ENCODE peak calls at places on chromosomes 16 and 17, in six cellular contexts. One of them, this sample, is unnamed. For H3K36me3, the result is how much of the 10 kb centered on the place peaks cover.

GRCh38 chr17:46911311-46911710 is 11.6 kb upstream of the GOSR2 start:
- DNase-seq in GM23248: no peak
- DNase-seq in CD8-positive, alpha-beta memory T cell: no peak
- DNase-seq in adrenal gland: no peak
- DNase-seq in CD4-positive, alpha-beta memory T cell: no peak
- DNase-seq in hepatocyte: no peak
- DNase-seq in this sample: no peak

GRCh38 chr16:47574091-47575054 is 113.2 kb downstream of the PHKB start:
- DNase-seq in GM23248: peak
- DNase-seq in CD8-positive, alpha-beta memory T cell: no peak
- DNase-seq in adrenal gland: no peak
- DNase-seq in CD4-positive, alpha-beta memory T cell: peak
- DNase-seq in hepatocyte: no peak
- DNase-seq in this sample: no peak

GRCh38 chr17:30821751-30822723 is 2.5 kb downstream of the CRLF3 start:
- DNase-seq in GM23248: no peak
- DNase-seq in CD8-positive, alpha-beta memory T cell: no peak
- DNase-seq in adrenal gland: no peak
- DNase-seq in CD4-positive, alpha-beta memory T cell: no peak
- DNase-seq in hepatocyte: no peak
- DNase-seq in this sample: no peak

GRCh38 chr17:45131616-45132301 is 556 bp downstream of the PLCD3 start:
- DNase-seq in GM23248: peak
- DNase-seq in CD8-positive, alpha-beta memory T cell: peak
- DNase-seq in adrenal gland: peak
- DNase-seq in CD4-positive, alpha-beta memory T cell: peak
- DNase-seq in hepatocyte: peak
- DNase-seq in this sample: no peak

GRCh38 chr17:77393274-77393600 is 252.5 kb downstream of the SEC14L1 start:
- DNase-seq in GM23248: peak
- DNase-seq in CD8-positive, alpha-beta memory T cell: no peak
- DNase-seq in adrenal gland: no peak
- DNase-seq in CD4-positive, alpha-beta memory T cell: no peak
- DNase-seq in hepatocyte: no peak
- DNase-seq in this sample: no peak

GRCh38 chr16:31356566-31357323 is 1.8 kb downstream of the ITGAX start:
- DNase-seq in GM23248: no peak
- DNase-seq in CD8-positive, alpha-beta memory T cell: no peak
- DNase-seq in adrenal gland: no peak
- DNase-seq in CD4-positive, alpha-beta memory T cell: no peak
- DNase-seq in hepatocyte: no peak
- DNase-seq in this sample: no peak

GRCh38 chr16:86199871-86200700 is 301.1 kb downstream of the IRF8 start:
- DNase-seq in GM23248: no peak
- DNase-seq in CD8-positive, alpha-beta memory T cell: no peak
- DNase-seq in adrenal gland: no peak
- DNase-seq in CD4-positive, alpha-beta memory T cell: no peak
- DNase-seq in hepatocyte: peak
- DNase-seq in this sample: no peak

GRCh38 chr16:84460406-84461028 is 43.9 kb downstream of the MEAK7 start:
- DNase-seq in GM23248: no peak
- DNase-seq in CD8-positive, alpha-beta memory T cell: no peak
- DNase-seq in adrenal gland: no peak
- DNase-seq in CD4-positive, alpha-beta memory T cell: no peak
- DNase-seq in hepatocyte: no peak
- DNase-seq in this sample: no peak

GRCh38 chr16:85717393-85718152 is 28.8 kb upstream of the GINS2 start:
- DNase-seq in GM23248: peak
- DNase-seq in CD8-positive, alpha-beta memory T cell: peak
- DNase-seq in adrenal gland: peak
- DNase-seq in CD4-positive, alpha-beta memory T cell: peak
- DNase-seq in hepatocyte: peak
- DNase-seq in this sample: no peak

GRCh38 chr16:3836641-3837040 is 43.9 kb downstream of the CREBBP start:
- DNase-seq in GM23248: no peak
- DNase-seq in CD8-positive, alpha-beta memory T cell: no peak
- DNase-seq in adrenal gland: no peak
- DNase-seq in CD4-positive, alpha-beta memory T cell: no peak
- DNase-seq in hepatocyte: no peak
- DNase-seq in this sample: no peak

GRCh38 chr17:33522623-33523022 is 229.5 kb upstream of the ASIC2 start:
- DNase-seq in GM23248: no peak
- DNase-seq in CD8-positive, alpha-beta memory T cell: no peak
- DNase-seq in adrenal gland: no peak
- DNase-seq in CD4-positive, alpha-beta memory T cell: no peak
- DNase-seq in hepatocyte: no peak
- DNase-seq in this sample: no peak

GRCh38 chr17:37392024-37392590 is 14.5 kb downstream of the ACACA start:
- DNase-seq in GM23248: peak
- DNase-seq in CD8-positive, alpha-beta memory T cell: no peak
- DNase-seq in adrenal gland: no peak
- DNase-seq in CD4-positive, alpha-beta memory T cell: no peak
- DNase-seq in hepatocyte: peak
- DNase-seq in this sample: no peak

GRCh38 chr16:57278494-57278893 is 6.0 kb downstream of the PLLP start:
- DNase-seq in GM23248: no peak
- DNase-seq in CD8-positive, alpha-beta memory T cell: no peak
- DNase-seq in adrenal gland: no peak
- DNase-seq in CD4-positive, alpha-beta memory T cell: no peak
- DNase-seq in hepatocyte: no peak
- DNase-seq in this sample: no peak

GRCh38 chr16:70159355-70160348 is 13.9 kb upstream of the CLEC18C start:
- DNase-seq in GM23248: peak
- DNase-seq in CD8-positive, alpha-beta memory T cell: no peak
- DNase-seq in adrenal gland: no peak
- DNase-seq in CD4-positive, alpha-beta memory T cell: no peak
- DNase-seq in hepatocyte: no peak
- DNase-seq in this sample: no peak

GRCh38 chr17:61128671-61129115 is 270.9 kb upstream of the TBX2 start:
- DNase-seq in GM23248: peak
- DNase-seq in CD8-positive, alpha-beta memory T cell: no peak
- DNase-seq in adrenal gland: no peak
- DNase-seq in CD4-positive, alpha-beta memory T cell: no peak
- DNase-seq in hepatocyte: no peak
- DNase-seq in this sample: no peak

GRCh38 chr17:44204453-44204882 is 4.8 kb upstream of the ATXN7L3 start:
- DNase-seq in GM23248: peak
- DNase-seq in CD8-positive, alpha-beta memory T cell: no peak
- DNase-seq in adrenal gland: peak
- DNase-seq in CD4-positive, alpha-beta memory T cell: no peak
- DNase-seq in hepatocyte: no peak
- DNase-seq in this sample: no peak

GRCh38 chr17:4743216-4743615 is 3.5 kb upstream of the CXCL16 start:
- DNase-seq in GM23248: no peak
- DNase-seq in CD8-positive, alpha-beta memory T cell: no peak
- DNase-seq in adrenal gland: no peak
- DNase-seq in CD4-positive, alpha-beta memory T cell: no peak
- DNase-seq in hepatocyte: no peak
- DNase-seq in this sample: no peak

GRCh38 chr16:84947996-84948854 is 63.1 kb downstream of the ZDHHC7 start:
- DNase-seq in GM23248: no peak
- DNase-seq in CD8-positive, alpha-beta memory T cell: no peak
- DNase-seq in adrenal gland: no peak
- DNase-seq in CD4-positive, alpha-beta memory T cell: no peak
- DNase-seq in hepatocyte: no peak
- DNase-seq in this sample: no peak

GRCh38 chr17:1649116-1649843 is 386 bp downstream of the RILP start:
- DNase-seq in GM23248: peak
- DNase-seq in CD8-positive, alpha-beta memory T cell: peak
- DNase-seq in adrenal gland: peak
- DNase-seq in CD4-positive, alpha-beta memory T cell: peak
- DNase-seq in hepatocyte: peak
- DNase-seq in this sample: no peak

GRCh38 chr17:1504866-1505265 is 11.5 kb downstream of the INPP5K start:
- DNase-seq in GM23248: no peak
- DNase-seq in CD8-positive, alpha-beta memory T cell: no peak
- DNase-seq in adrenal gland: no peak
- DNase-seq in CD4-positive, alpha-beta memory T cell: no peak
- DNase-seq in hepatocyte: no peak
- DNase-seq in this sample: no peak

DNA sequence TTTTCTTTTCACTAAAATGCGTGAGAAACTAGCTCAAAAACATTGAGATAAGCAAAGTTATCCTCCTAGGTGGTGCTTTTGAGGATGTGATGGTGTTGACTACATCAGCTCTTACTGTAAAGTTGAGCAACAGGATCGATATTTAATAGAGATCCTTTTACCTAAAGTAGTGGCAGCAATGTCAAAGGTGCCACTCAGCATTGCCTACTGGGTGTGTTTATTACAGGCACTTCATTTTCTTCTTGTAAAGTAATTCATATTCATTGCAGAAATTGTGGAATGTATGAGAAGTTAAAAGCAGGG is 1.4 kb downstream of the PSMD3 start:
- DNase-seq in GM23248: no peak
- DNase-seq in CD8-positive, alpha-beta memory T cell: no peak
- DNase-seq in adrenal gland: no peak
- DNase-seq in CD4-positive, alpha-beta memory T cell: no peak
- DNase-seq in hepatocyte: no peak
- DNase-seq in this sample: no peak
- H3K4me3 ChIP-seq in GM23248: peak
- H3K4me3 ChIP-seq in CD8-positive, alpha-beta memory T cell: peak
- H3K4me3 ChIP-seq in adrenal gland: peak
- H3K4me3 ChIP-seq in CD4-positive, alpha-beta memory T cell: peak
- H3K4me3 ChIP-seq in hepatocyte: peak
- H3K4me3 ChIP-seq in this sample: peak

DNA sequence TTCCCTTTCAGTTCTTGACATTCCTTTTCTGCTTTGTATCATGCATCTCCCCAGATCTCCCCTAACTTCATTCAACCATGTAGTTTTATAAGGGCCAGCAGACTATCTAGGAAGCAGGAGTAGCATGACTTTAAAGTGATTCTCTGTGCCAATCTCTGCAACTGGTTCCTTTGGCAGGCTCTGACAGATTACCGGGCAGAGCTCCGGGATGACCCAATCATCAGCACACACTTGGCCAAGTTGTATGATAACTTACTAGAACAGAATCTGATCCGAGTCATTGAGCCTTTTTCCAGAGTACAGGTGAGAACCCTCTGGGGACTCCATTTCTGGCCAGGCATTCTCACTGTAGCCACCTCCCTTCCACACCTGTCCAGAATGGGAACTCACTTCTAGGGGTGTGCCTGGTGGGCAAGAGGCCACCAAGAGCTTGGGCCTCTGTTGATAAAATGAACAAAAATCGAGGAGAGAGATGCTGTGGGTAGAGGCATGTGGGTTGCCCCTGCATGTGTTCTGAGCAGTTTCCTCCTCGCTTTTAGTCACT is 7.6 kb upstream of the CDK5R1 start:
- DNase-seq in GM23248: no peak
- DNase-seq in CD8-positive, alpha-beta memory T cell: no peak
- DNase-seq in adrenal gland: no peak
- DNase-seq in CD4-positive, alpha-beta memory T cell: no peak
- DNase-seq in hepatocyte: no peak
- DNase-seq in this sample: no peak
- H3K36me3 ChIP-seq in GM23248: half or more
- H3K36me3 ChIP-seq in CD8-positive, alpha-beta memory T cell: half or more
- H3K36me3 ChIP-seq in adrenal gland: under half
- H3K36me3 ChIP-seq in CD4-positive, alpha-beta memory T cell: half or more
- H3K36me3 ChIP-seq in hepatocyte: under half
- H3K36me3 ChIP-seq in this sample: half or more

GRCh38 chr17:27809555-27809954 is 9.2 kb upstream of the NOS2 start:
- DNase-seq in GM23248: no peak
- DNase-seq in CD8-positive, alpha-beta memory T cell: no peak
- DNase-seq in adrenal gland: no peak
- DNase-seq in CD4-positive, alpha-beta memory T cell: no peak
- DNase-seq in hepatocyte: no peak
- DNase-seq in this sample: no peak

GRCh38 chr17:27810211-27810901 is 10.0 kb upstream of the NOS2 start:
- DNase-seq in GM23248: no peak
- DNase-seq in CD8-positive, alpha-beta memory T cell: no peak
- DNase-seq in adrenal gland: no peak
- DNase-seq in CD4-positive, alpha-beta memory T cell: no peak
- DNase-seq in hepatocyte: peak
- DNase-seq in this sample: no peak

GRCh38 chr17:27810902-27811557 is 10.7 kb upstream of the NOS2 start:
- DNase-seq in GM23248: peak
- DNase-seq in CD8-positive, alpha-beta memory T cell: no peak
- DNase-seq in adrenal gland: no peak
- DNase-seq in CD4-positive, alpha-beta memory T cell: no peak
- DNase-seq in hepatocyte: peak
- DNase-seq in this sample: no peak

GRCh38 chr17:27808629-27809028 is 8.3 kb upstream of the NOS2 start:
- DNase-seq in GM23248: no peak
- DNase-seq in CD8-positive, alpha-beta memory T cell: no peak
- DNase-seq in adrenal gland: no peak
- DNase-seq in CD4-positive, alpha-beta memory T cell: no peak
- DNase-seq in hepatocyte: no peak
- DNase-seq in this sample: no peak

GRCh38 chr17:27811961-27812360 is 11.6 kb upstream of the NOS2 start:
- DNase-seq in GM23248: no peak
- DNase-seq in CD8-positive, alpha-beta memory T cell: no peak
- DNase-seq in adrenal gland: no peak
- DNase-seq in CD4-positive, alpha-beta memory T cell: no peak
- DNase-seq in hepatocyte: no peak
- DNase-seq in this sample: no peak
- H3K4me3 ChIP-seq in GM23248: no peak
- H3K4me3 ChIP-seq in CD8-positive, alpha-beta memory T cell: no peak
- H3K4me3 ChIP-seq in adrenal gland: no peak
- H3K4me3 ChIP-seq in CD4-positive, alpha-beta memory T cell: no peak
- H3K4me3 ChIP-seq in hepatocyte: no peak
- H3K4me3 ChIP-seq in this sample: no peak

GRCh38 chr16:89279666-89280481 is 62.4 kb downstream of the ZNF778 start:
- DNase-seq in GM23248: no peak
- DNase-seq in CD8-positive, alpha-beta memory T cell: no peak
- DNase-seq in adrenal gland: no peak
- DNase-seq in CD4-positive, alpha-beta memory T cell: no peak
- DNase-seq in hepatocyte: no peak
- DNase-seq in this sample: no peak

GRCh38 chr16:89278441-89279240 is 61.1 kb downstream of the ZNF778 start:
- DNase-seq in GM23248: no peak
- DNase-seq in CD8-positive, alpha-beta memory T cell: no peak
- DNase-seq in adrenal gland: no peak
- DNase-seq in CD4-positive, alpha-beta memory T cell: no peak
- DNase-seq in hepatocyte: no peak
- DNase-seq in this sample: no peak

GRCh38 chr16:89275837-89276720 is 58.6 kb downstream of the ZNF778 start:
- DNase-seq in GM23248: no peak
- DNase-seq in CD8-positive, alpha-beta memory T cell: no peak
- DNase-seq in adrenal gland: no peak
- DNase-seq in CD4-positive, alpha-beta memory T cell: no peak
- DNase-seq in hepatocyte: no peak
- DNase-seq in this sample: no peak

GRCh38 chr16:89277049-89277448 is 59.5 kb downstream of the ZNF778 start:
- DNase-seq in GM23248: no peak
- DNase-seq in CD8-positive, alpha-beta memory T cell: no peak
- DNase-seq in adrenal gland: no peak
- DNase-seq in CD4-positive, alpha-beta memory T cell: no peak
- DNase-seq in hepatocyte: no peak
- DNase-seq in this sample: no peak

GRCh38 chr16:89277641-89278341 is 60.3 kb downstream of the ZNF778 start:
- DNase-seq in GM23248: no peak
- DNase-seq in CD8-positive, alpha-beta memory T cell: no peak
- DNase-seq in adrenal gland: no peak
- DNase-seq in CD4-positive, alpha-beta memory T cell: no peak
- DNase-seq in hepatocyte: no peak
- DNase-seq in this sample: no peak
- H3K36me3 ChIP-seq in GM23248: under half
- H3K36me3 ChIP-seq in CD8-positive, alpha-beta memory T cell: under half
- H3K36me3 ChIP-seq in adrenal gland: under half
- H3K36me3 ChIP-seq in CD4-positive, alpha-beta memory T cell: under half
- H3K36me3 ChIP-seq in hepatocyte: under half
- H3K36me3 ChIP-seq in this sample: under half

This sample was measured in SK-N-MC.